ENCODE peak calls at places on chromosomes 7 and 10, in six cellular contexts. C is breast epithelium, G is progenitor cell of endocrine pancreas, I is OCI-LY7, J is fibroblast of mammary gland, W is brain microvascular endothelial cell. H is an unnamed sample.

GRCh38 chr10:70925377-70926214 is 37.2 kb upstream of the PCBD1 start:
- DNase-seq in C (no peak), G (peak), I (peak), J (peak), W (no peak), H (peak)

GRCh38 chr7:117034851-117035462 is 81.7 kb downstream of the ST7 start:
- DNase-seq in C (no peak), G (no peak), I (no peak), J (peak), W (no peak), H (no peak)

GRCh38 chr10:77074104-77074638 is 563.4 kb downstream of the KCNMA1 start:
- DNase-seq in C (no peak), G (no peak), I (no peak), J (no peak), W (no peak), H (no peak)

GRCh38 chr10:15603446-15604011 is 116.2 kb downstream of the ITGA8 start:
- DNase-seq in C (no peak), G (no peak), I (no peak), J (no peak), W (no peak), H (no peak)

GRCh38 chr7:20793686-20794394 is 7.2 kb upstream of the SP8 start:
- DNase-seq in C (no peak), G (no peak), I (no peak), J (no peak), W (no peak), H (no peak)

GRCh38 chr10:46223626-46224413 is 63.0 kb upstream of the ANTXRL start:
- DNase-seq in C (no peak), G (no peak), I (no peak), J (no peak), W (no peak), H (no peak)

GRCh38 chr7:134419875-134420274 is 39.0 kb downstream of the AKR1B1 start:
- DNase-seq in C (no peak), G (no peak), I (no peak), J (peak), W (no peak), H (no peak)

GRCh38 chr7:131111081-131111576 is 216.5 kb upstream of the MKLN1 start:
- DNase-seq in C (no peak), G (no peak), I (peak), J (peak), W (peak), H (no peak)

GRCh38 chr7:4633012-4633411 is 49.1 kb upstream of the FOXK1 start:
- DNase-seq in C (no peak), G (no peak), I (no peak), J (peak), W (peak), H (no peak)

GRCh38 chr10:72088879-72089585 is 681 bp upstream of the SPOCK2 start:
- DNase-seq in C (no peak), G (no peak), I (no peak), J (no peak), W (no peak), H (peak)

GRCh38 chr10:22335204-22335956 is 9.9 kb upstream of the SPAG6 start:
- DNase-seq in C (no peak), G (no peak), I (no peak), J (peak), W (no peak), H (peak)

GRCh38 chr10:103416436-103417147 is 20.2 kb downstream of the PDCD11 start:
- DNase-seq in C (no peak), G (peak), I (peak), J (peak), W (peak), H (peak)

GRCh38 chr10:97333351-97333600 is 1.3 kb downstream of the FRAT2 start:
- DNase-seq in C (no peak), G (no peak), I (peak), J (peak), W (no peak), H (no peak)

GRCh38 chr7:141466151-141466904 is 84.9 kb upstream of the AGK start:
- DNase-seq in C (no peak), G (no peak), I (no peak), J (peak), W (no peak), H (no peak)

GRCh38 chr10:48459270-48460147 is 145.4 kb downstream of the ARHGAP22 start:
- DNase-seq in C (peak), G (no peak), I (no peak), J (no peak), W (no peak), H (no peak)

GRCh38 chr7:34222722-34223121 is 317.4 kb downstream of the BMPER start:
- DNase-seq in C (no peak), G (no peak), I (no peak), J (no peak), W (no peak), H (no peak)

GRCh38 chr10:20391629-20392028 is 505.5 kb downstream of the NEBL start:
- DNase-seq in C (no peak), G (no peak), I (no peak), J (no peak), W (no peak), H (no peak)

GRCh38 chr10:73218466-73219191 is 28.4 kb downstream of the DNAJC9 start:
- DNase-seq in C (no peak), G (no peak), I (peak), J (peak), W (peak), H (no peak)

GRCh38 chr10:8473205-8473604 is 418.7 kb downstream of the GATA3 start:
- DNase-seq in C (no peak), G (no peak), I (no peak), J (no peak), W (no peak), H (no peak)

GRCh38 chr7:155680864-155681263 is 36.4 kb downstream of the RBM33 start:
- DNase-seq in C (no peak), G (no peak), I (no peak), J (no peak), W (no peak), H (no peak)

GRCh38 chr7:151726875-151727578 is 149.9 kb downstream of the PRKAG2 start:
- DNase-seq in C (no peak), G (no peak), I (no peak), J (no peak), W (no peak), H (no peak)

GRCh38 chr10:124532106-124532641 is 70.6 kb downstream of the LHPP start:
- DNase-seq in C (no peak), G (peak), I (peak), J (no peak), W (no peak), H (no peak)

GRCh38 chr10:125104559-125104958 is 55.8 kb downstream of the CTBP2 start:
- DNase-seq in C (no peak), G (no peak), I (no peak), J (no peak), W (no peak), H (no peak)

GRCh38 chr10:27393961-27394360 is 110.1 kb upstream of the RAB18 start:
- DNase-seq in C (no peak), G (no peak), I (no peak), J (no peak), W (no peak), H (no peak)

GRCh38 chr10:80277567-80278250 is 11.7 kb downstream of the MAT1A start:
- DNase-seq in C (no peak), G (no peak), I (no peak), J (no peak), W (no peak), H (no peak)

GRCh38 chr10:58859541-58859940 is 316.9 kb upstream of the PHYHIPL start:
- DNase-seq in C (no peak), G (no peak), I (no peak), J (no peak), W (no peak), H (no peak)

GRCh38 chr7:153657182-153657800 is 394.9 kb upstream of the DPP6 start:
- DNase-seq in C (no peak), G (no peak), I (no peak), J (no peak), W (no peak), H (no peak)

GRCh38 chr10:123995461-123996131 is 97.8 kb downstream of the CHST15 start:
- DNase-seq in C (no peak), G (no peak), I (peak), J (peak), W (peak), H (peak)

GRCh38 chr10:8738987-8739386 is 684.5 kb downstream of the GATA3 start:
- DNase-seq in C (no peak), G (no peak), I (no peak), J (no peak), W (no peak), H (no peak)

GRCh38 chr7:134809611-134810010 is 30.2 kb downstream of the CALD1 start:
- DNase-seq in C (no peak), G (no peak), I (no peak), J (no peak), W (no peak), H (no peak)

GRCh38 chr7:5422324-5423271 is 1.0 kb downstream of the TNRC18 start:
- DNase-seq in C (no peak), G (no peak), I (peak), J (peak), W (no peak), H (peak)

GRCh38 chr10:28241766-28242399 is 61.0 kb downstream of the MPP7 start:
- DNase-seq in C (no peak), G (no peak), I (peak), J (peak), W (peak), H (peak)

GRCh38 chr7:4128161-4128560 is 553.9 kb upstream of the FOXK1 start:
- DNase-seq in C (peak), G (no peak), I (no peak), J (no peak), W (no peak), H (no peak)

GRCh38 chr10:77763453-77764430 is 126.1 kb upstream of the KCNMA1 start:
- DNase-seq in C (no peak), G (no peak), I (no peak), J (no peak), W (no peak), H (no peak)

GRCh38 chr10:5776150-5776880 is 36.9 kb downstream of the GDI2 start:
- DNase-seq in C (no peak), G (no peak), I (no peak), J (no peak), W (no peak), H (no peak)
- TF ChIP-seq CTCF in C (no peak), G (no peak), I (no peak), J (peak), W (peak), H (no peak)

DNA sequence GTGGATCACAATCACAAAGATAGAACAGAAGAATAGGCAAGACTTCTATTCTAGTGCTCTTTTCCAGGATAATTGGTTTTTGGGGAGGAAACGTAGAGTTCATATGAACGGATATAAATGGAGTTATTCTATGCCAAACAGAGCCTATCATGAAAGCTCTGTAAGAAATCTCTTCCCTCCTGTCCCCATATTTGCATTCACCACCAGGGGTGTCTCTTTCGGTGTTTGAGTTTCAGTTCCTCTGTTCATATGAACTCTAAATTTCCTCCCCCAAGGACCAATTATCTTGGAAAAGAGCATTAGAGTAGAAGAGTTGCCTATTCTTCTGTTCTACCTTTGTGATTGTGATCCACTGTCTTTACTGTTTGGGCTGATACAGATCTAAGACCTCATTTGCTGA is 48.3 kb upstream of the CDC14C start:
- DNase-seq in C (no peak), G (no peak), I (peak), J (no peak), W (no peak), H (no peak)
- TF ChIP-seq CTCF in C (no peak), G (peak), I (peak), J (no peak), W (peak), H (no peak)

GRCh38 chr7:51352174-51353145 is 35.9 kb upstream of the COBL start:
- DNase-seq in C (no peak), G (no peak), I (no peak), J (no peak), W (no peak), H (no peak)
- TF ChIP-seq CTCF in C (no peak), G (no peak), I (no peak), J (no peak), W (no peak), H (no peak)

DNA sequence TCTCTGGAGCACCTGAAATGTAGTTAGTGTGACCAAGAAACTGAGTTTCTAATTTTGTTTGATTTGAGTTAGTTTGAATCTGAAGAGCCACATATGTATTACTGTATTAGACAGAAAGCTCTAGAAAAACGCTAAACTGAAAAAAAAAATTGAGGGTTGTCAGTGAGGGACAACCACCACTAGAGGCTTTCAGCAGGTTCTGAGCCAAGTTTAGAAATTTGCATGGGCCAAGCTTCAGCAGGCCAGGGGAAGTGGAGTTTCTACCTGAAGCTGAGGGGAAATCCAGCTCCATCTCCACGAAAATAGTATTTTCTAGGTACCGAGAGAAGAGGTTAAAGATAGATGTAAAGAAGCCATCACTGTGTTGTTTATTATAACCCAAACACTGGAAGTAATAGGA is 77.9 kb upstream of the PLXNA4 start:
- DNase-seq in C (no peak), G (no peak), I (peak), J (no peak), W (no peak), H (peak)
- TF ChIP-seq CTCF in C (no peak), G (peak), I (peak), J (peak), W (peak), H (peak)

GRCh38 chr10:34734918-34735317 is 80.2 kb downstream of the PARD3 start:
- DNase-seq in C (no peak), G (no peak), I (no peak), J (no peak), W (no peak), H (no peak)

GRCh38 chr10:34730726-34731125 is 84.4 kb downstream of the PARD3 start:
- DNase-seq in C (no peak), G (no peak), I (no peak), J (no peak), W (no peak), H (no peak)

GRCh38 chr10:34731885-34732701 is 83.0 kb downstream of the PARD3 start:
- DNase-seq in C (no peak), G (no peak), I (no peak), J (peak), W (peak), H (no peak)

GRCh38 chr10:34731213-34731612 is 83.9 kb downstream of the PARD3 start:
- DNase-seq in C (no peak), G (no peak), I (no peak), J (no peak), W (no peak), H (no peak)

DNA sequence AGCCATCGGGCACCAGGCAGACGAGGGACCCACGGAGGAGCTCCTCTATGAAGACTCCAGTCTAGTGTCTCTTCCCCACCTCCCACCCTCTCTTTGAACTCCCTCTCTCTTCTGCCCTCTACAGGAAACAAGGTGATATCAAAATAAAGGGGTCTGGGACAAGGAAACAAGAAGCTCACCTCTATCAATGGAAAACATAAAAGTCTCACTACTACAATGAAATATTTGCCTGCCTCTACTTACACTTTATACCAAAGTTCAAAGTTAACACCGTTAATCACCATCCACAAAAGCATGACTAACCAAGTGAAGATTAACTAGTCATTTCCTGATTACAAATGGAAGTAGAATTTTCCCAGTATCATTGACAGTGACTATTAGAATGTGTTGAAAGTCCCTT is 82.2 kb downstream of the PARD3 start:
- DNase-seq in C (no peak), G (no peak), I (peak), J (peak), W (no peak), H (no peak)
- TF ChIP-seq CTCF in C (no peak), G (peak), I (peak), J (peak), W (peak), H (no peak)

GRCh38 chr10:34641147-34641912 is 173.8 kb downstream of the PARD3 start:
- DNase-seq in C (no peak), G (no peak), I (no peak), J (no peak), W (no peak), H (no peak)
- TF ChIP-seq CTCF in C (no peak), G (no peak), I (no peak), J (no peak), W (no peak), H (no peak)

H was measured in GM13976.